ENCODE peak calls at places on chromosomes 12 and 14, in five cellular contexts. One of them, this sample, is unnamed.

GRCh38 chr14:100289916-100290606 is 16.2 kb downstream of the SLC25A29 start:
- DNase-seq in hippocampal formation: no peak
- DNase-seq in stimulated activated CD4-positive, alpha-beta T cell treated with anti-CD3 and anti-CD28 coated beads, Interleukin-1b, Interleukin-23, amount 100 ng/mL, for 4 hours: no peak
- DNase-seq in activated naive CD4-positive, alpha-beta T cell: no peak
- DNase-seq in heart right ventricle: no peak
- DNase-seq in this sample: no peak

GRCh38 chr12:109436181-109436546 is 40.9 kb downstream of the KCTD10 start:
- DNase-seq in hippocampal formation: no peak
- DNase-seq in stimulated activated CD4-positive, alpha-beta T cell treated with anti-CD3 and anti-CD28 coated beads, Interleukin-1b, Interleukin-23, amount 100 ng/mL, for 4 hours: no peak
- DNase-seq in activated naive CD4-positive, alpha-beta T cell: no peak
- DNase-seq in heart right ventricle: no peak
- DNase-seq in this sample: no peak

GRCh38 chr12:131112016-131112415 is 158.3 kb downstream of the ADGRD1 start:
- DNase-seq in hippocampal formation: no peak
- DNase-seq in stimulated activated CD4-positive, alpha-beta T cell treated with anti-CD3 and anti-CD28 coated beads, Interleukin-1b, Interleukin-23, amount 100 ng/mL, for 4 hours: no peak
- DNase-seq in activated naive CD4-positive, alpha-beta T cell: no peak
- DNase-seq in heart right ventricle: no peak
- DNase-seq in this sample: no peak

GRCh38 chr12:104303538-104304151 is at the start of gene EID3:
- DNase-seq in hippocampal formation: peak
- DNase-seq in stimulated activated CD4-positive, alpha-beta T cell treated with anti-CD3 and anti-CD28 coated beads, Interleukin-1b, Interleukin-23, amount 100 ng/mL, for 4 hours: peak
- DNase-seq in activated naive CD4-positive, alpha-beta T cell: peak
- DNase-seq in heart right ventricle: peak
- DNase-seq in this sample: peak

GRCh38 chr12:109928058-109928656 is 28.1 kb downstream of the TCHP start:
- DNase-seq in hippocampal formation: no peak
- DNase-seq in stimulated activated CD4-positive, alpha-beta T cell treated with anti-CD3 and anti-CD28 coated beads, Interleukin-1b, Interleukin-23, amount 100 ng/mL, for 4 hours: no peak
- DNase-seq in activated naive CD4-positive, alpha-beta T cell: no peak
- DNase-seq in heart right ventricle: no peak
- DNase-seq in this sample: no peak

GRCh38 chr12:65958456-65958855 is 134.2 kb downstream of the HMGA2 start:
- DNase-seq in hippocampal formation: no peak
- DNase-seq in stimulated activated CD4-positive, alpha-beta T cell treated with anti-CD3 and anti-CD28 coated beads, Interleukin-1b, Interleukin-23, amount 100 ng/mL, for 4 hours: no peak
- DNase-seq in activated naive CD4-positive, alpha-beta T cell: no peak
- DNase-seq in heart right ventricle: no peak
- DNase-seq in this sample: no peak

GRCh38 chr12:76636141-76636692 is 76.6 kb upstream of the OSBPL8 start:
- DNase-seq in hippocampal formation: no peak
- DNase-seq in stimulated activated CD4-positive, alpha-beta T cell treated with anti-CD3 and anti-CD28 coated beads, Interleukin-1b, Interleukin-23, amount 100 ng/mL, for 4 hours: no peak
- DNase-seq in activated naive CD4-positive, alpha-beta T cell: no peak
- DNase-seq in heart right ventricle: no peak
- DNase-seq in this sample: no peak

GRCh38 chr12:89211456-89211855 is 140.8 kb downstream of the DUSP6 start:
- DNase-seq in hippocampal formation: no peak
- DNase-seq in stimulated activated CD4-positive, alpha-beta T cell treated with anti-CD3 and anti-CD28 coated beads, Interleukin-1b, Interleukin-23, amount 100 ng/mL, for 4 hours: no peak
- DNase-seq in activated naive CD4-positive, alpha-beta T cell: no peak
- DNase-seq in heart right ventricle: no peak
- DNase-seq in this sample: no peak

GRCh38 chr12:132789099-132789471 is 27.5 kb upstream of the ANKLE2 start:
- DNase-seq in hippocampal formation: no peak
- DNase-seq in stimulated activated CD4-positive, alpha-beta T cell treated with anti-CD3 and anti-CD28 coated beads, Interleukin-1b, Interleukin-23, amount 100 ng/mL, for 4 hours: no peak
- DNase-seq in activated naive CD4-positive, alpha-beta T cell: no peak
- DNase-seq in heart right ventricle: no peak
- DNase-seq in this sample: no peak

GRCh38 chr12:110561471-110562201 is 21.5 kb downstream of the PPTC7 start:
- DNase-seq in hippocampal formation: no peak
- DNase-seq in stimulated activated CD4-positive, alpha-beta T cell treated with anti-CD3 and anti-CD28 coated beads, Interleukin-1b, Interleukin-23, amount 100 ng/mL, for 4 hours: no peak
- DNase-seq in activated naive CD4-positive, alpha-beta T cell: no peak
- DNase-seq in heart right ventricle: no peak
- DNase-seq in this sample: no peak

GRCh38 chr14:44846232-44846824 is 115.4 kb downstream of the KLHL28 start:
- DNase-seq in hippocampal formation: peak
- DNase-seq in stimulated activated CD4-positive, alpha-beta T cell treated with anti-CD3 and anti-CD28 coated beads, Interleukin-1b, Interleukin-23, amount 100 ng/mL, for 4 hours: no peak
- DNase-seq in activated naive CD4-positive, alpha-beta T cell: no peak
- DNase-seq in heart right ventricle: no peak
- DNase-seq in this sample: no peak

This sample was measured in activated T-helper 9 cell treated with anti-CD3 and anti-CD28 coated beads, Interleukin-2, amount 50 U/mL, for 16 hours.